ENCODE peak calls at places on chromosomes 4 and X, in eight cellular contexts. S is fibroblast of lung, U is AG10803, A is Caco-2, B is A549, H is lower leg skin, D is Calu3, E is heart right ventricle. T is an unnamed sample.

GRCh38 chr4:109947918-109948317 is 35.2 kb downstream of the EGF start:
- DNase-seq in H (no peak), E (no peak), D (no peak), U (no peak), B (no peak), A (no peak), S (no peak), T (no peak)

GRCh38 chr4:120557372-120557771 is 365.2 kb downstream of the PRDM5 start:
- DNase-seq in D (no peak), H (no peak), A (no peak), S (peak; percentile 51), U (peak; percentile 3), E (no peak), B (no peak), T (no peak)

GRCh38 chrX:39762266-39762841 is 335.4 kb downstream of the BCOR start:
- DNase-seq in A (no peak), S (peak; percentile 89), B (no peak), D (no peak), H (no peak), U (no peak), E (no peak), T (no peak)

GRCh38 chr4:139458999-139459398 is 5.1 kb downstream of the RAB33B start:
- DNase-seq in A (peak; percentile 52), D (no peak), S (no peak), B (no peak), U (no peak), E (no peak), H (no peak), T (no peak)

GRCh38 chr4:87949961-87950360 is 25.6 kb upstream of the SPP1 start:
- DNase-seq in H (no peak), E (no peak), U (peak; percentile 6), A (no peak), S (peak; percentile 36), B (peak; percentile 21), D (peak; percentile 40), T (no peak)

GRCh38 chr4:94650690-94651089 is 107.1 kb upstream of the BMPR1B start:
- DNase-seq in E (no peak), H (no peak), A (no peak), U (no peak), S (no peak), D (no peak), B (peak; percentile 94), T (no peak)

GRCh38 chr4:14787894-14788293 is 214.4 kb upstream of the CPEB2 start:
- DNase-seq in S (peak; percentile 12), H (no peak), B (peak; percentile 31), D (peak; percentile 4), U (peak; percentile 23), A (no peak), E (no peak), T (no peak)

GRCh38 chr4:99853993-99854392 is 37.4 kb downstream of the DAPP1 start:
- DNase-seq in H (no peak), S (no peak), E (no peak), D (no peak), A (no peak), B (no peak), U (no peak), T (no peak)

GRCh38 chr4:37948542-37948941 is 11.7 kb upstream of the PTTG2 start:
- DNase-seq in D (no peak), A (no peak), H (no peak), U (no peak), E (no peak), B (no peak), S (no peak), T (no peak)

GRCh38 chr4:160835789-160836188 is 1328.0 kb downstream of the FSTL5 start:
- DNase-seq in B (peak; percentile 22), D (peak; percentile 72), A (no peak), E (no peak), H (no peak), U (no peak), S (no peak), T (no peak)

GRCh38 chr4:157221895-157222763 is 1.6 kb downstream of the GRIA2 start:
- DNase-seq in E (no peak), B (no peak), U (no peak), S (no peak), A (no peak), H (no peak), D (no peak), T (no peak)

GRCh38 chr4:6115746-6116586 is 84.4 kb downstream of the JAKMIP1 start:
- DNase-seq in A (no peak), B (no peak), D (no peak), H (no peak), S (no peak), U (no peak), E (no peak), T (no peak)

GRCh38 chrX:46617906-46618305 is 44.3 kb downstream of the CHST7 start:
- DNase-seq in D (no peak), B (no peak), S (no peak), U (no peak), H (no peak), A (no peak), E (no peak), T (no peak)

GRCh38 chrX:37331546-37331945 is 17.6 kb upstream of the PRRG1 start:
- DNase-seq in B (no peak), E (no peak), H (no peak), U (no peak), A (no peak), D (no peak), S (no peak), T (no peak)
- TF ChIP-seq CTCF in B (no peak), E (no peak), H (no peak), U (no peak), A (no peak), D (no peak), S (no peak), T (no peak)

DNA sequence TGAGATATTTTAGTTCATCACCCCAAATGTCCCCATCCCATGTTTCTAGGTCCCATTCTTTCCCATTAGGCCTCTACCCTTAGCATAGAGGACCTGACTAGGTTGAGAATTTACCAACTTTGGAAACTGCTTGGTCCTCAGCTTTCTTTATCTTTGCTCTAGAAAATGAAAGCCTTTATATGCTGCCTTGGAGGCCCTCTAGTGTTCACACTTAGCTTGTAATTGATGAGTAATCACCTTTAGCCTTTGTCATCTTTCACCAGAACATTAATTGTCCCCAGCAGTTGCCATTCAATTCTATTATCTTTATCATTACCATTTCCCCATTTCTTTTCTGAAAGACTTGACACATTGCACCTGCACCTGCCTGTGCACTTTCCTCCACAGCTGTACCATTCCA is 589.2 kb upstream of the NR3C2 start:
- DNase-seq in E (no peak), D (no peak), H (no peak), S (peak; percentile 1), U (peak; percentile 8), A (no peak), B (no peak), T (no peak)
- TF ChIP-seq CTCF in E (peak; percentile 57), D (peak; percentile 19), H (no peak), S (peak; percentile 21), U (peak; percentile 48), A (peak; percentile 24), B (no peak), T (peak; percentile 60)

DNA sequence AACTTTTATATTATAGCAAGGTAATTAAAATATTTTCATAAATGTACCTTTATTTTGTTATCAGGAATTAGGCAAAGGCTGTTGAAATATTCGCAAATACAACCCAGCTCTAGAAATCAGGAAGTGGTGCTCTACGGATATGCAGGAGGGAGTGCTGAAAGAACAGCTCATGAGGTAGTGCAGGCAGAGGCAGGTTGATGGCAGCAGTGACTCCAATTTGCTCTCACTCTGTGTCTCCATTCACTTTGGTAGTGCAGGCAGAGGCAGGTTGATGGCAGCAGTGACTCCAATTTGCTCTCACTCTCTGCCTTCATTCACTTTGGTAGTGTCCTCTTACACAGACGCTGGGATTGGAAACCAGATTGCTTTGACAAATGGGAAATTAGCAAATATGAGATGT is 277.9 kb downstream of the TRIML1 start:
- DNase-seq in S (no peak), B (peak; percentile 44), A (peak; percentile 50), U (no peak), E (no peak), H (no peak), D (no peak), T (no peak)
- TF ChIP-seq CTCF in S (no peak), B (no peak), A (peak; percentile 12), U (no peak), E (no peak), H (no peak), D (no peak), T (no peak)

GRCh38 chr4:21649691-21650090 is 298.9 kb downstream of the KCNIP4 start:
- DNase-seq in B (no peak), H (no peak), E (no peak), A (no peak), S (no peak), D (no peak), U (no peak), T (no peak)
- TF ChIP-seq CTCF in B (no peak), H (no peak), E (no peak), A (no peak), S (no peak), D (no peak), U (no peak), T (no peak)

DNA sequence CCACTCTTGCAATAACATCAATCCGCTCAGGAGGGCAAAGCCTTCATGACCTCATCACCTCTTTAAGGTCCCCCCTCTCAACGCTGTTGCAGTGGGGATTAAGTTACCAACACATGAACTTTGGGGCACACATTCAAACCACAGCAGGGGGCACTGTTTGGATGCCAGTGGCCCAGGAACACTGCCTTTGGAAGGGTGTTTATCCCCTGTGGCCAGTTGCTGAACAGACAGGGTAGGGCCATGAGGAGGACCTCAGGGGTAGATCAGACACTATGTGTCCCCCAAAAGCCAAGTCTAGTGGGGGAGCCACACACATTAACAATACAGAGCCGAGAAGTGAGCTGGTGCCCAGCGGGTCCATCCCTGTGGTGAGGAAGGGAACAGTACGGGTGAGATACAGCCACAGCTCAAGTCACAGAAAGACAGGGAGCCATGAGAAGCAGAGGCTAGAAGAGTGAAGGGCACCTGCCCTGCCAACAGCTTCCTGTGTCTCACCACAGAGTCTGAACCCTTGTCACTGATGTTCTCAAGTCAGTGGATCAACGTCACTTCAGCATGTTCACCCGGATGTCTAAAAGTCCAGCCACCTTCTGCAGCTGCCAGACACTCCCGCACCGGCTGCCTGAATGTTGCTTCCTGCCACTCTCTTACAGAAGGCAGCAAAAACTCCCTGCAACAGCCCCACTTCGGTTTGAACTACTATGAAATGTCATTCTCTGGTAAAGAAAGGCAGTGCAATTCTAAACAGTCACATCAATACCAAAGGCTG is 19.9 kb upstream of the MXD4 start:
- DNase-seq in B (no peak), H (no peak), E (peak; percentile 4), U (no peak), A (no peak), D (no peak), S (no peak), T (no peak)
- TF ChIP-seq CTCF in B (no peak), H (no peak), E (no peak), U (peak; percentile 6), A (no peak), D (no peak), S (peak; percentile 28), T (no peak)

GRCh38 chr4:24551492-24552330 is 32.6 kb downstream of the DHX15 start:
- DNase-seq in B (no peak), E (no peak), S (peak; percentile 56), A (no peak), U (no peak), D (no peak), H (no peak), T (no peak)
- TF ChIP-seq CTCF in B (peak; percentile 25), E (peak; percentile 47), S (peak; percentile 43), A (peak; percentile 35), U (peak; percentile 46), D (no peak), H (no peak), T (peak; percentile 65)

GRCh38 chrX:41759817-41760216 is 35.8 kb downstream of the GPR82 start:
- DNase-seq in E (no peak), D (no peak), U (peak; percentile 30), H (no peak), S (peak; percentile 67), B (peak; percentile 31), A (no peak), T (no peak)
- TF ChIP-seq CTCF in E (peak; percentile 59), D (peak; percentile 14), U (peak; percentile 52), H (no peak), S (peak; percentile 54), B (peak; percentile 34), A (no peak), T (peak; percentile 65)